ENCODE peak calls at places on chromosomes 6 and 20, in nine cellular contexts. V is naive B cell; O is astrocyte of the spinal cord; L is SW 1271; J is A549; M is central memory CD4-positive, alpha-beta T cell; F is small intestine; D is T47D; E is NAMALWA. T is an unnamed sample.

GRCh38 chr6:25883536-25883935 is 9.5 kb upstream of the SLC17A3 start:
- DNase-seq in L (no peak), F (no peak), O (no peak), D (no peak), M (no peak), V (no peak), J (no peak), E (no peak), T (no peak)

GRCh38 chr6:134999107-134999506 is 49.2 kb upstream of the ALDH8A1 start:
- DNase-seq in M (no peak), D (no peak), E (no peak), J (no peak), V (no peak), O (no peak), L (no peak), F (no peak), T (no peak)

GRCh38 chr20:63021356-63022321 is 14.9 kb upstream of the BHLHE23 start:
- DNase-seq in V (no peak), L (no peak), E (no peak), D (no peak), O (no peak), J (no peak), F (no peak), M (no peak), T (no peak)

GRCh38 chr20:63830821-63831593 is at the start of gene ZBTB46:
- DNase-seq in O (no peak), F (peak; percentile 36), L (no peak), J (peak; percentile 75), M (no peak), D (peak; percentile 78), E (peak; percentile 36), V (no peak), T (peak; percentile 82)

GRCh38 chr20:12201289-12201991 is 283.7 kb downstream of the BTBD3 start:
- DNase-seq in J (no peak), M (no peak), L (no peak), D (no peak), O (peak; percentile 15), E (no peak), F (no peak), V (no peak), T (peak; percentile 55)

GRCh38 chr6:10719386-10720228 is 3.3 kb upstream of the TMEM14C start:
- DNase-seq in L (peak; percentile 44), M (peak; percentile 28), E (peak; percentile 63), V (no peak), O (peak; percentile 7), D (no peak), J (no peak), F (peak; percentile 39), T (peak; percentile 66)

GRCh38 chr20:41150664-41151063 is 13.3 kb downstream of the PLCG1 start:
- DNase-seq in M (peak; percentile 47), F (no peak), L (no peak), V (no peak), O (no peak), D (no peak), J (no peak), E (no peak), T (no peak)

GRCh38 chr6:135096403-135097130 is 41.9 kb upstream of the HBS1L start:
- DNase-seq in F (no peak), D (no peak), O (no peak), L (no peak), E (no peak), M (no peak), J (no peak), V (no peak), T (no peak)

GRCh38 chr20:55166063-55166462 is 690.7 kb downstream of the DOK5 start:
- DNase-seq in E (no peak), F (no peak), J (no peak), V (no peak), L (no peak), D (no peak), M (no peak), O (no peak), T (no peak)

T was measured in heart left ventricle.